ENCODE peak calls at places on chromosomes 2 and 18, in seven cellular contexts. Z is right cardiac atrium, I is T-cell, Q is endothelial cell, Y is GF-D8, M is HCT116, R is amygdala. C is an unnamed sample.

GRCh38 chr18:57223160-57223870 is 76.4 kb downstream of the BOD1L2 start:
- DNase-seq in Z (no peak), I (no peak), Q (no peak), Y (no peak), M (no peak), R (no peak), C (no peak)

GRCh38 chr2:217853301-217853881 is 149.4 kb downstream of the TNS1 start:
- DNase-seq in Z (peak), I (no peak), Q (no peak), Y (no peak), M (no peak), R (no peak), C (no peak)

GRCh38 chr2:206443735-206444527 is 599 bp downstream of the ADAM23 start:
- DNase-seq in Z (peak), I (peak), Q (peak), Y (no peak), M (no peak), R (no peak), C (peak)

GRCh38 chr2:47747878-47748277 is 35.1 kb upstream of the MSH6 start:
- DNase-seq in Z (no peak), I (no peak), Q (no peak), Y (no peak), M (no peak), R (no peak), C (no peak)

GRCh38 chr2:30706534-30707303 is 100.5 kb downstream of the CAPN13 start:
- DNase-seq in Z (peak), I (peak), Q (peak), Y (no peak), M (peak), R (peak), C (peak)

GRCh38 chr2:200406379-200406778 is 99.9 kb downstream of the SPATS2L start:
- DNase-seq in Z (no peak), I (no peak), Q (no peak), Y (no peak), M (no peak), R (no peak), C (no peak)

GRCh38 chr2:96907405-96908041 is 37.6 kb upstream of the SEMA4C start:
- DNase-seq in Z (peak), I (no peak), Q (no peak), Y (no peak), M (no peak), R (peak), C (no peak)

GRCh38 chr18:62357079-62357719 is 32.1 kb downstream of the TNFRSF11A start:
- DNase-seq in Z (no peak), I (no peak), Q (no peak), Y (no peak), M (no peak), R (no peak), C (no peak)

GRCh38 chr2:220779918-220780317 is 792.2 kb downstream of the EPHA4 start:
- DNase-seq in Z (no peak), I (no peak), Q (no peak), Y (no peak), M (no peak), R (no peak), C (no peak)

GRCh38 chr2:195408196-195408595 is 248.8 kb upstream of the SLC39A10 start:
- DNase-seq in Z (no peak), I (no peak), Q (no peak), Y (no peak), M (no peak), R (no peak), C (no peak)

C was measured in naive B cell.